ENCODE peak calls at places on chromosome 22, in seven cellular contexts. Q is effector memory CD4-positive, alpha-beta T cell; P is spleen; M is CD4-positive, CD25-positive, alpha-beta regulatory T cell; A is adrenal gland; T is heart right ventricle; K is body of pancreas. S is an unnamed sample. For H3K4me1, the result is how much of the 10 kb centered on the place peaks cover.

GRCh38 chr22:28029201-28029948 is 110.3 kb upstream of the PITPNB start:
- DNase-seq in Q (no peak), M (no peak), T (peak), P (peak), K (peak), A (peak), S (peak)

GRCh38 chr22:44574057-44574456 is 76.0 kb upstream of the RTL6 start:
- DNase-seq in Q (no peak), P (no peak), M (no peak), T (no peak), A (peak), K (peak), S (peak)

GRCh38 chr22:33781396-33781795 is 138.9 kb downstream of the LARGE1 start:
- DNase-seq in Q (no peak), M (no peak), K (peak), P (no peak), A (no peak), T (peak), S (no peak)

GRCh38 chr22:29751139-29751538 is 15.7 kb downstream of the ZMAT5 start:
- DNase-seq in T (no peak), K (no peak), A (peak), P (no peak), Q (no peak), M (no peak), S (no peak)

GRCh38 chr22:23688121-23688520 is 2.7 kb upstream of the RGL4 start:
- DNase-seq in P (no peak), T (no peak), A (no peak), K (no peak), M (no peak), Q (no peak), S (no peak)

GRCh38 chr22:27206001-27206746 is 548.8 kb downstream of the MIAT start:
- DNase-seq in M (no peak), T (no peak), A (no peak), Q (no peak), K (no peak), P (no peak), S (no peak)

GRCh38 chr22:45376009-45376408 is 37.4 kb downstream of the SMC1B start:
- DNase-seq in K (no peak), P (no peak), A (no peak), M (no peak), Q (no peak), T (no peak), S (no peak)

GRCh38 chr22:38554281-38554680 is 15.7 kb downstream of the DMC1 start:
- DNase-seq in P (no peak), A (no peak), T (no peak), Q (no peak), M (no peak), K (no peak), S (no peak)

GRCh38 chr22:27139935-27140493 is 482.6 kb downstream of the MIAT start:
- DNase-seq in T (no peak), P (no peak), A (peak), K (no peak), Q (no peak), M (no peak), S (peak)

GRCh38 chr22:24836282-24836681 is 30.3 kb downstream of the SGSM1 start:
- DNase-seq in A (peak), T (no peak), P (no peak), K (no peak), M (no peak), Q (no peak), S (no peak)

GRCh38 chr22:24925586-24926427 is 20.7 kb downstream of the LHFPL7 start:
- DNase-seq in K (no peak), P (no peak), Q (no peak), M (no peak), T (no peak), A (no peak), S (no peak)

GRCh38 chr22:22583030-22583429 is 24.0 kb upstream of the PRAME start:
- DNase-seq in Q (no peak), P (no peak), K (no peak), M (no peak), T (no peak), A (no peak), S (no peak)

GRCh38 chr22:29632672-29633071 is 29.2 kb downstream of the NF2 start:
- DNase-seq in P (no peak), K (no peak), Q (no peak), T (no peak), A (no peak), M (no peak), S (no peak)

GRCh38 chr22:27463121-27463520 is 338.4 kb downstream of the MN1 start:
- DNase-seq in T (no peak), M (no peak), P (no peak), Q (no peak), K (no peak), A (no peak), S (no peak)

GRCh38 chr22:29109853-29110252 is 37.0 kb downstream of the KREMEN1 start:
- DNase-seq in P (no peak), A (no peak), M (no peak), K (no peak), Q (no peak), T (no peak), S (no peak)

GRCh38 chr22:45923212-45923611 is 53.8 kb downstream of the WNT7B start:
- DNase-seq in Q (no peak), K (no peak), T (no peak), P (no peak), A (no peak), M (no peak), S (no peak)

GRCh38 chr22:25402501-25403283 is 161.8 kb upstream of the GRK3 start:
- DNase-seq in M (no peak), Q (no peak), T (peak), K (peak), A (peak), P (no peak), S (peak)

GRCh38 chr22:22048981-22049531 is 66.5 kb upstream of the TOP3B start:
- DNase-seq in M (no peak), Q (no peak), A (no peak), T (no peak), K (no peak), P (no peak), S (no peak)

GRCh38 chr22:30920407-30920806 is 48.2 kb downstream of the MORC2 start:
- DNase-seq in P (peak), Q (peak), T (peak), A (peak), K (peak), M (peak), S (peak)

GRCh38 chr22:24526191-24526590 is 28.7 kb downstream of the GUCD1 start:
- DNase-seq in M (no peak), Q (no peak), T (no peak), K (no peak), P (no peak), A (no peak), S (no peak)

GRCh38 chr22:31332886-31333285 is 13.3 kb downstream of the PATZ1 start:
- DNase-seq in T (no peak), P (no peak), M (no peak), K (no peak), Q (no peak), A (no peak), S (no peak)

GRCh38 chr22:38718414-38718813 is 12.7 kb downstream of the GTPBP1 start:
- DNase-seq in P (no peak), Q (no peak), M (no peak), T (no peak), A (peak), K (peak), S (no peak)

GRCh38 chr22:24244144-24244787 is 616 bp downstream of the GGT5 start:
- DNase-seq in T (no peak), Q (no peak), M (no peak), A (no peak), K (peak), P (peak), S (peak)

GRCh38 chr22:43789452-43789851 is 22.7 kb downstream of the EFCAB6 start:
- DNase-seq in Q (no peak), M (no peak), T (peak), A (peak), K (peak), P (no peak), S (peak)

GRCh38 chr22:27412866-27413445 is 388.6 kb downstream of the MN1 start:
- DNase-seq in M (no peak), Q (no peak), K (no peak), T (no peak), A (no peak), P (peak), S (no peak)

GRCh38 chr22:28222976-28223375 is 303.9 kb upstream of the PITPNB start:
- DNase-seq in K (no peak), A (no peak), P (no peak), M (no peak), Q (no peak), T (no peak), S (no peak)

GRCh38 chr22:44566911-44567310 is 68.9 kb upstream of the RTL6 start:
- DNase-seq in Q (no peak), M (no peak), A (no peak), P (peak), K (no peak), T (no peak), S (no peak)

GRCh38 chr22:48741540-48741939 is 1086.1 kb downstream of the BRD1 start:
- DNase-seq in M (no peak), T (no peak), P (peak), Q (no peak), K (no peak), A (no peak), S (no peak)

GRCh38 chr22:22576244-22576988 is 17.4 kb upstream of the PRAME start:
- DNase-seq in P (no peak), M (no peak), K (peak), A (peak), Q (no peak), T (peak), S (peak)

GRCh38 chr22:39502789-39503464 is 837 bp downstream of the MIEF1 start:
- DNase-seq in K (no peak), A (no peak), M (no peak), Q (no peak), P (no peak), T (no peak), S (no peak)

GRCh38 chr22:37485714-37486223 is 415 bp downstream of the MFNG start:
- DNase-seq in K (no peak), A (no peak), T (no peak), Q (no peak), P (peak), M (no peak), S (no peak)

GRCh38 chr22:37485006-37485713 is 1.0 kb downstream of the MFNG start:
- DNase-seq in T (peak), M (peak), P (peak), K (no peak), Q (peak), A (peak), S (no peak)

GRCh38 chr22:37487129-37487528 is 945 bp upstream of the MFNG start:
- DNase-seq in A (no peak), T (no peak), Q (no peak), P (no peak), K (no peak), M (no peak), S (no peak)

GRCh38 chr22:37487559-37487958 is 1.4 kb upstream of the MFNG start:
- DNase-seq in P (no peak), K (no peak), M (no peak), Q (no peak), T (no peak), A (no peak), S (no peak)

DNA sequence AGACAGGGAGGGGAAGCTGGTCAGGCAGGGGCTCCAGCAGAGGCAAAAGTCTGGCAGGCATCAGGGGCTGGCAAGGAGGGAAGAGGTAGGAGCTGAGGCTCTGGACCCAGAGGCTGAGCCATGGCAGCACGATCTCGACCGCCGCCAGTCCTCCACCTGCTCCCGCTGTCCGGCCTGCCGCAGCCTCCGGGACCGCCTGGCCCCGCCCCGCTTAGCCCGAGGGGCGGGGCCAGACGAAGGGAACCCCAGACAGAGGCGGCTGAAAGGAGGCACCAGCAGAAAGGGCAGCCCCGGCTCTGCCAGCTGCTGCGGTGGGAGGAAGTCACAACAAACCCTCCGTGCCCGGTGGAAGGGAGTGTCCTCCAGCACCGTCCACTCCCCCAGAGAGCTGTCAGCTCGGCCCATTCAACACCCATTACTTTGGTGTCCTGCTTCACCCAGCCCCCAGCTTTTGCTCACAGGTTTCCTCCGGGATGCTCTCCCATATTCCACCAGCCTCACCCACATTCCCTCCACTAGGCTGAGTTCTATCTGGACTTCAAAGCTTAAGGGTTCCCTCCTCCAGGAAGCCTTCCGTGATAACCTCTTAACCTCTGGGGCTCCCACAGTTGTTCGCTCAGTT is at the start of gene MFNG:
- DNase-seq in T (peak), M (peak), Q (peak), P (peak), K (peak), A (peak), S (peak)
- H3K4me3 ChIP-seq in T (peak), M (peak), Q (peak), P (peak), K (no peak), A (no peak), S (peak)

GRCh38 chr22:32697331-32697995 is 104.0 kb upstream of the TIMP3 start:
- DNase-seq in T (no peak), M (no peak), Q (no peak), A (no peak), K (no peak), P (no peak), S (no peak)
- H3K4me1 ChIP-seq in T (under half), M (under half), Q (under half), A (under half), K (under half), P (under half), S (under half)

DNA sequence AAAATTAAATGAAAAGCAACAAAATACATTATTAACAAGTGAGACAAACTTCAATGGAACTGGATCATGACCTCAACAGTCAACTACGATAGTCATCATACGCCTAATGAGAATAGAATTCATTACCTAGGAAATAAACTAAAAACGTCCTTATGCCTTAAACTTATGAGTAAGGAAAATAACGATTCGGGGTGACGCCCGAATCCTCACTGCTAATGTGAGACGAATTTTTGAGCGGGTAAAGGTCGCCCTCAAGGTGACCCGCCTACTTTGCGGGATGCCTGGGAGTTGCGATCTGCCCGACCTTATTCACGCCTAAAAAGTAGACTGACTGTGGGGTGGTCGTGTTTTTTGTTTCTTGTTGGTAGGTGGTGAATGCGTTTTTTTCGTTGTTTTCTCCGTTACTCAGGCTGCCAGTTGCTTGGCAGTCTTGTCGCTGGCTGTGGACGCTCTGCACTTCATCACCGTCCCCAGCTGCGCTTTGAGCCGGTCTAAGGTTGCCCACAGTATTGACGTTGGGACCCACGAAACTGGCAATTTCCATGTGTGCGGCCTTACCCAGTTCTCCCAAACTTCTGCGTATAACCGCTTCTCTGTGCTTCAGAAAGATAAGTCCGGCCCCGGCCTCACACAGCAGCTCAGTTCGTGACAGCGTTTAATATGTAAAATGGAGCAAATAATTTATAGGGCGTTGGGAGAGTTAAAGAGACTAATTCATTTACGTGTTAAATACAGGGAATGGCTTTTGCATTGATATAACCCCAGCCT is 593 bp upstream of the POLDIP3 start:
- DNase-seq in K (peak), A (peak), P (peak), Q (peak), M (peak), T (peak), S (peak)
- H3K27ac ChIP-seq in K (peak), A (peak), P (peak), Q (peak), M (peak), T (peak), S (peak)

GRCh38 chr22:49971232-49972162 is 10.9 kb downstream of the PIM3 start:
- DNase-seq in Q (no peak), K (peak), T (peak), A (peak), P (peak), M (no peak), S (peak)

GRCh38 chr22:49973018-49973965 is 12.7 kb downstream of the PIM3 start:
- DNase-seq in Q (no peak), P (no peak), A (no peak), M (no peak), K (no peak), T (no peak), S (no peak)

GRCh38 chr22:49969751-49970527 is 9.4 kb downstream of the PIM3 start:
- DNase-seq in P (peak), T (peak), M (no peak), A (no peak), K (peak), Q (no peak), S (peak)

GRCh38 chr22:49970528-49971231 is 10.1 kb downstream of the PIM3 start:
- DNase-seq in A (peak), M (peak), T (peak), Q (peak), K (peak), P (peak), S (peak)

DNA sequence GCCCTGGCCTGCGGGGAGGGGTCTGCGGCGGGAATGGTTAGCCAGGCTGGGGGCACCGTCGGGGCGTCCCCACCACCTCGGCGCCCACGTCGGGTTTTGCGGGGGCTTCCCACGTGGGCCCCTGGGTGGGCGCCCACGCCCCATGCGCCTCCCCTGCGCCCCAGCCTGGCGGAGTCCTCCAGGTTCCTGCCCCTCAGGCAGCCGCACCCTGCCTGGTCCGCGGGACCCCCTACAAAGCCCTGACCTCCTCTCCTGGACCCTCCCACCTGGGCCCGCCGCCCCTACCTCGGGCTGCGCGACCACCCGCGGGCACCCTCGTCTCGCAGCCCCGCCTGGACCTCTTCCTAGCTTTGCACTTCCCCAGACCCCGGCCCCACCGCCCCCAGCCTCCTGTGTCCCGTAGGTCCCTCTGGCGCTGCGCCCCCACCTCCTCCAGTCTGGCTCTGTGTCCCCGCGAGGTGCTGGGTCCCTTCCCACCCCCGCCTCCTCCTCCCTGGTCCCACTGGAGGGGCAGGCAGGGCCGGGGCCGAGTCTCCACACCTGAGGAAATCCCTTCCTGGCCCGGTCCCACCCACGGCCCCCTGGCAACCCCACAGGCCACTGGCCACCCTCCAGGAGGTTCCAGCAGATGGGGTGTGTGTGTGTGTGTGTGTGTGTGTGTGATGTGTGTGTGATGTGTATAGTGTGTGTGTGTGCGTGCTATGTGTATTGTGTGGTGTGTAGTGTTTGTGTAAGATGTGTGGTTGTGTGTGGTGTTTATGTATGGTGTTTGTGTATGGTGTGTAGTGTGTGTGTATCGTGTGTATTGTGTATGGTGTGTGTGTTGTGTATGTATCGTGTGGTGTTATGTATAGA is 11.8 kb downstream of the PIM3 start:
- DNase-seq in P (peak), M (no peak), A (peak), K (peak), T (peak), Q (no peak), S (peak)
- H3K4me3 ChIP-seq in P (peak), M (no peak), A (no peak), K (no peak), T (no peak), Q (no peak), S (no peak)

DNA sequence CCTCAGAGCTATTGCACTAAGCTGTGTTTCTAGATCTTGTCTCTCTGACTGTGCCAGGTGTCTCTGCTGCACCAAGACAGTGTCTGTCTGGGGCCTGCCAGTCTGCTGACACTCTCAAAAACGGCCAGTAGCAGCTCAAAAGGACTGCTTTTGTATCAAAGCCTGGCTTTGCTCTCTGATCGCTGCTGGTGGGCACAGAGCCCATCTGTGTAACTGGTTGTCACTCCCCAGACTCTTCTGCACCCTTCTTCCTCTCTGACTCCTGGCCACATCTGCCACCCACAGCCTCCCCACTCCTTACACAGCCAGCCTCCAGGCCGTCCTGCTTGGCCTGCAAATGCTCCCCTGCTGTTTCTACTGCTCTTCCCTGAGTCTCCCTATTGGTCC is 26.5 kb downstream of the MED15 start:
- DNase-seq in K (no peak), T (no peak), A (no peak), Q (no peak), M (no peak), P (no peak), S (no peak)
- H3K4me1 ChIP-seq in K (under half), T (half or more), A (half or more), Q (under half), M (under half), P (half or more), S (under half)

GRCh38 chr22:40709752-40710413 is 30.6 kb downstream of the MCHR1 start:
- DNase-seq in M (no peak), T (peak), P (no peak), Q (no peak), A (peak), K (no peak), S (peak)
- H3K27ac ChIP-seq in M (no peak), T (peak), P (no peak), Q (no peak), A (peak), K (no peak), S (peak)

GRCh38 chr22:20430101-20430640 is 7.5 kb downstream of the SCARF2 start:
- DNase-seq in Q (no peak), P (peak), M (no peak), K (no peak), A (no peak), T (no peak), S (no peak)
- H3K4me3 ChIP-seq in Q (peak), P (peak), M (peak), K (no peak), A (no peak), T (no peak), S (no peak)

DNA sequence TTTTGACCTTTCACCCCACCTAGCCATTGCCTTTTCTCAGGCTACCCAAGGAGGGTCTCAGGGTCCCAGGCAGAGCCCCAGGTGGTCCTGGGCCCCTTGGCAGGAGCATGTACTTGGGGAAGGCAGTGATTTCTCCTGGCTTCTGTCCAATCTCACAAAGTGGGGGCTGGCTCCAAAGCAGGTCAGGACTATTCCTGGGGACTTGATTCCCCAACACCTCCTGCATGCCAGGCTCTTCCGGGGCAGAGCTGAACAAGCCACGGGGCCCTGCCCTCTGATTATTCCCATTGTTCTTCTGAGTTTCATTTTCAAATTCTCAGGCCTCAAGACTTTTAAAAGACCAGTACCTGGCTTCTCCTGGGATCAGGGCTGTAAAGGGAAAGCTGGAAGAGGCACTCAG is 1.5 kb upstream of the TCF20 start:
- DNase-seq in M (no peak), K (no peak), Q (no peak), T (no peak), P (peak), A (no peak), S (no peak)
- H3K4me1 ChIP-seq in M (under half), K (under half), Q (under half), T (under half), P (under half), A (under half), S (under half)